ENCODE peak calls at places on chromosomes 13 and 19, in seven cellular contexts. L is right lobe of liver, H is A549, P is tibial nerve, C is uterus, G is suprapubic skin, J is upper lobe of left lung. W is an unnamed sample.

GRCh38 chr13:91381371-91381770 is 17.1 kb upstream of the GPC5 start:
- DNase-seq in P (no peak), C (no peak), G (no peak), H (no peak), L (no peak), J (no peak), W (no peak)

GRCh38 chr19:2848625-2849024 is 7.3 kb downstream of the ZNF555 start:
- DNase-seq in G (no peak), L (no peak), P (no peak), J (no peak), C (no peak), H (no peak), W (no peak)

GRCh38 chr19:7328647-7329046 is 20.1 kb upstream of the ARHGEF18 start:
- DNase-seq in J (no peak), H (no peak), G (peak), L (no peak), C (no peak), P (no peak), W (no peak)

GRCh38 chr13:41610426-41610825 is 153.1 kb downstream of the RGCC start:
- DNase-seq in G (no peak), J (peak), H (no peak), C (peak), L (no peak), P (peak), W (no peak)

GRCh38 chr13:44052843-44053607 is 173.3 kb downstream of the LACC1 start:
- DNase-seq in C (peak), H (no peak), P (no peak), L (no peak), G (no peak), J (no peak), W (no peak)

GRCh38 chr13:34849406-34849805 is 92.7 kb upstream of the NBEA start:
- DNase-seq in J (no peak), C (no peak), H (no peak), P (no peak), L (no peak), G (no peak), W (no peak)

GRCh38 chr13:113420833-113421600 is 32.3 kb downstream of the ADPRHL1 start:
- DNase-seq in J (peak), L (peak), G (no peak), P (no peak), H (peak), C (no peak), W (no peak)

GRCh38 chr13:46751811-46752635 is 44.9 kb downstream of the ESD start:
- DNase-seq in H (no peak), L (no peak), C (no peak), P (no peak), G (no peak), J (no peak), W (no peak)

GRCh38 chr13:90591927-90592268 is 755.6 kb upstream of the MIR17HG start:
- DNase-seq in J (no peak), P (no peak), H (no peak), G (no peak), L (no peak), C (no peak), W (no peak)

GRCh38 chr19:21668072-21668471 is 99.3 kb downstream of the ZNF100 start:
- DNase-seq in P (no peak), L (no peak), H (no peak), J (no peak), C (no peak), G (no peak), W (no peak)

GRCh38 chr13:99264053-99264452 is 5.9 kb upstream of the GPR18 start:
- DNase-seq in L (no peak), G (no peak), J (no peak), H (no peak), C (no peak), P (no peak), W (no peak)

GRCh38 chr19:44738603-44739585 is 9.6 kb upstream of the BCL3 start:
- DNase-seq in H (peak), J (no peak), P (no peak), C (no peak), G (no peak), L (peak), W (no peak)

GRCh38 chr13:98978280-98978679 is 416 bp upstream of the DOCK9 start:
- DNase-seq in L (no peak), H (no peak), G (no peak), J (no peak), C (no peak), P (no peak), W (no peak)

GRCh38 chr19:39169143-39169810 is 27.5 kb upstream of the NCCRP1 start:
- DNase-seq in G (no peak), P (no peak), L (no peak), J (peak), C (no peak), H (no peak), W (no peak)

GRCh38 chr13:80251403-80251802 is 89.5 kb downstream of the SPRY2 start:
- DNase-seq in J (no peak), C (no peak), G (no peak), H (no peak), L (no peak), P (no peak), W (no peak)

GRCh38 chr13:45909724-45910123 is 58.2 kb upstream of the SIAH3 start:
- DNase-seq in H (no peak), J (peak), P (no peak), G (no peak), L (no peak), C (no peak), W (no peak)

GRCh38 chr19:37683520-37683919 is 28.3 kb upstream of the ZFP30 start:
- DNase-seq in H (no peak), P (no peak), L (no peak), J (no peak), G (no peak), C (no peak), W (no peak)

GRCh38 chr13:93963266-93964131 is 516.0 kb downstream of the DCT start:
- DNase-seq in G (no peak), L (no peak), P (no peak), J (no peak), C (no peak), H (peak), W (no peak)

GRCh38 chr13:98853791-98854191 is 101.3 kb upstream of the SLC15A1 start:
- DNase-seq in L (no peak), J (peak), G (no peak), H (no peak), P (no peak), C (no peak), W (no peak)

GRCh38 chr13:68261105-68261504 is 1031.0 kb upstream of the PCDH9 start:
- DNase-seq in G (no peak), L (no peak), C (no peak), J (no peak), H (no peak), P (no peak), W (no peak)

GRCh38 chr19:18975864-18976263 is 34.8 kb upstream of the HOMER3 start:
- DNase-seq in L (no peak), J (no peak), P (no peak), H (no peak), G (no peak), C (no peak), W (no peak)

GRCh38 chr13:23794267-23795161 is 94.7 kb downstream of the MIPEP start:
- DNase-seq in G (no peak), J (no peak), C (no peak), L (no peak), H (no peak), P (no peak), W (no peak)

GRCh38 chr13:46334008-46334407 is 53.0 kb downstream of the RUBCNL start:
- DNase-seq in G (no peak), C (no peak), J (no peak), L (no peak), P (no peak), H (no peak), W (no peak)

GRCh38 chr19:16542045-16542893 is at the start of gene CHERP:
- DNase-seq in L (peak), P (peak), G (peak), J (peak), H (peak), C (peak), W (no peak)

GRCh38 chr13:34900288-34900739 is 41.8 kb upstream of the NBEA start:
- DNase-seq in J (no peak), G (no peak), H (no peak), L (no peak), P (no peak), C (no peak), W (no peak)

GRCh38 chr13:50208826-50209335 is 193.6 kb downstream of the KCNRG start:
- DNase-seq in L (peak), C (peak), G (peak), H (peak), J (no peak), P (no peak), W (no peak)

GRCh38 chr19:19205416-19206410 is 2.5 kb upstream of the NR2C2AP start:
- DNase-seq in J (no peak), H (no peak), P (no peak), C (no peak), L (no peak), G (no peak), W (no peak)

DNA sequence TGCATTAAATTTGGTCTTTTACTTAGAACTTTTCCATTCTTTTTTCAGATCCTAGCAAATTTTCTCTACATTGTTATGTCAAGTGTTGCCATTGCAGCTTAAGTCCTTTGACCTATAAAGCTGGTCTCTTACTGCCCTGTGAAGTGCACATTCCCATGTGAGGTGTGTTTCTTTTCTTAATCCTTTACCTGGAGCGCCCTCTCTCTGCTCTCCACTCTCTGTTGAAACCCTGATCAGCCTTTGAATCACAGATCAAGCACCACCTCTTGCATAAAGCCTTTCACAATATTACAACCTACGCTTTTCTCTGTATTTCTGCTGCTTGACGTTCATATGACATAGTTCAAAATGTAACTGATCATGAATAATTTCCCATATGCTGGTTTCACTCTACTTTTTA is 84.8 kb downstream of the PCDH17 start:
- DNase-seq in C (no peak), G (no peak), P (no peak), L (no peak), H (no peak), J (no peak), W (no peak)
- TF ChIP-seq CTCF in C (no peak), G (no peak), P (no peak), L (no peak), H (no peak), J (no peak), W (no peak)

DNA sequence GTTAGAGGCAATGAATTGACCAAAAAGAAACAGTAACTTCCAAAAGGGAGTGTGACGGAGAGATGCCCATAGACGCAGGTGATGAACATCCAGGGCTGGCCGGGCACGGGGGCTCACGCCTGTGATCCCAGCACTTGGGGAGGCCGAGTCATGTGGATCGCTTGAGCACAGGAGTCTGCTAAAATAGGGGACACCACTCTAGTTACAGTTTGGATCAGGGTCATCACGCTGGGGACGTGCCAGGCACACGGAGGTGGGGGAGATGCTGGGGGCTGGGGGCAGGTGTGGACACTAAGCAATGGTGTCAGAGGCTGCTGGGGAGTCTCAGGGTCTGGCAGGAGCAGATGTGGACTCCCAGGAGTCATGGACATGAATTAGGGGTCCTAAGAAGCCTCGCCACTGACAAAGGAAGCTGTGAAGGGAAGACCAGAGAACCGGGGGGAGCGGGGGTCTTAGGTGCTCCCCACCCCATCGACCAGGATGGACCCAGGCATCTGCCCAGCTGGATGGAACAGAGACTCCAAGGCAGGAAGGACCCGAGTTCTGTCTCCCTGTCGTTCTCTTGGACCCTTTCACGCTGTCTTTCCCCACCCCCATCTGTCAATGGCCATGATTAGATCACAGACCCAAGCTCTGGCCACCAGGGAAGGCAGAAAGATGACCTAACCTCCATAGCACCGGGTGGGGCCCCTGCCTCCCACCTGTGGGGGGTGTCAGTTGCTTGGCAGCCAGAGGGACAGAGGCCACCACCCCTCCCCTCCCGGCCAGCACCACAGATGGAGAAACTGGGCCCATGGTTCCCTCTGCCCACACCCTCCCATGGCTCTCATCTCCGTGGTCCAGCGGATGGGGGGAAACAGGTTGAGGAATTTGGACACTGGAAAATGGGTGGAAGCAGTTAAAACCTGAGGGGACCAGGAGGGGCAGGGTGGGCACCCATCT is 19.6 kb downstream of the CCDC8 start:
- DNase-seq in P (no peak), C (no peak), H (no peak), G (peak), L (peak), J (no peak), W (no peak)
- TF ChIP-seq POLR2A in P (no peak), C (no peak), H (no peak), G (no peak), L (no peak), J (no peak), W (no peak)

GRCh38 chr13:74066937-74067336 is 67.3 kb downstream of the KLF12 start:
- DNase-seq in H (no peak), J (no peak), G (no peak), P (no peak), C (no peak), L (no peak), W (no peak)

GRCh38 chr13:74064805-74065204 is 69.4 kb downstream of the KLF12 start:
- DNase-seq in G (no peak), H (no peak), P (no peak), L (no peak), C (no peak), J (no peak), W (no peak)

GRCh38 chr13:74061939-74062595 is 72.1 kb downstream of the KLF12 start:
- DNase-seq in J (no peak), C (peak), P (no peak), G (no peak), H (no peak), L (no peak), W (no peak)

GRCh38 chr13:74063533-74064100 is 70.6 kb downstream of the KLF12 start:
- DNase-seq in J (no peak), C (no peak), L (no peak), H (no peak), P (no peak), G (no peak), W (no peak)

GRCh38 chr13:74062933-74063332 is 71.3 kb downstream of the KLF12 start:
- DNase-seq in C (peak), G (no peak), L (no peak), P (no peak), H (no peak), J (no peak), W (no peak)
- H3K27ac ChIP-seq in C (peak), G (no peak), L (no peak), P (peak), H (no peak), J (no peak), W (peak)

GRCh38 chr19:51296331-51297093 is 14.9 kb upstream of the IGLON5 start:
- DNase-seq in G (no peak), J (no peak), L (no peak), P (no peak), C (no peak), H (no peak), W (no peak)
- TF ChIP-seq CTCF in G (no peak), J (no peak), L (no peak), P (no peak), C (no peak), H (peak), W (no peak)

DNA sequence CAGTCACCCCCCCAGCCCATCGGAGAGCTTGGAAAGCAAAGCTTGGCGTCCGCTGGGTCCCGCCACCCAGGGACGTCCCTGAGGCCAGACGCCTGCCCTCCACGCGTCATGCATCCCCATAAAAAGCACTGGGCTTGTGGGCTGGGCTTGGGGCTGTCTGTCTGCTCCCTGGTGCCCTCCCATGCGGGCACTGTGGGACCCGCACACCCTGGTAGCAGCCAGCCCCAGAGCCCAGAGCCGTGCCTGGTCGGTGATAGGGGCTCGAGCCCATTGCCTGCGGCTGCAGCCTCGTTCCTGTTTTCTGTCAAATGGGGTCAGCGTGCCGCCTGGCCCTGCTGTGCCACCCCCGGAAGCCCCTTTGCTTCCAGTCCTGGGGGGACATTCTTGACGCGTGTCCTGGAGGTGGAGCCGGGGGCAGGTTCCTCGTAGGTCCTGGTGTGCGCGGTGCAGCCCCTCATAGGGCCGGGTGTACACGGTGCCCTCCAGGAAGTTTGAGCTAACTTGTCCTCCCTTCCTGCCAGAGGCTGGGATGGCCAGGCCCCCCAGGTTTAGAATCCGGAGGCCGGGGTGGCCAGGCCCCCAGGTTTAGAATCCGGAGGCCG is 4.3 kb upstream of the GZMM start:
- DNase-seq in H (no peak), L (no peak), G (no peak), J (no peak), P (no peak), C (no peak), W (no peak)
- TF ChIP-seq POLR2A in H (no peak), L (no peak), G (no peak), J (no peak), P (no peak), C (no peak), W (no peak)